ENCODE peak calls at places on chromosomes 16 and 17, in four cellular contexts. T is HepG2, N is K562, V is GM12878. L is an unnamed sample.

GRCh38 chr16:2838928-2839327 is 8.8 kb downstream of the ZG16B start:
- DNase-seq in T (peak; percentile 72), N (peak; percentile 75), V (no peak), L (peak; percentile 70)

GRCh38 chr16:50166511-50167500 is 13.7 kb downstream of the TENT4B start:
- DNase-seq in T (peak; percentile 50), N (no peak), V (no peak), L (peak; percentile 47)

GRCh38 chr16:28237754-28238357 is 26.1 kb upstream of the XPO6 start:
- DNase-seq in T (no peak), N (peak; percentile 42), V (no peak), L (no peak)

GRCh38 chr17:66571745-66572144 is 263.2 kb upstream of the CACNG5 start:
- DNase-seq in T (no peak), N (no peak), V (no peak), L (no peak)

GRCh38 chr17:50094243-50094752 is 853 bp upstream of the PDK2 start:
- DNase-seq in T (peak; percentile 81), N (peak; percentile 83), V (peak; percentile 41), L (peak; percentile 88)

GRCh38 chr17:4518901-4519300 is 20.2 kb downstream of the SPNS2 start:
- DNase-seq in T (no peak), N (no peak), V (no peak), L (no peak)

GRCh38 chr17:67707442-67707841 is 10.3 kb upstream of the NOL11 start:
- DNase-seq in T (no peak), N (no peak), V (no peak), L (no peak)

GRCh38 chr17:1906622-1907021 is 76.8 kb downstream of the RPA1 start:
- DNase-seq in T (no peak), N (no peak), V (no peak), L (no peak)

GRCh38 chr17:15463363-15463762 is 4.1 kb downstream of the CDRT4 start:
- DNase-seq in T (peak; percentile 13), N (no peak), V (no peak), L (peak; percentile 54)

GRCh38 chr17:50328360-50328759 is 17.6 kb upstream of the XYLT2 start:
- DNase-seq in T (no peak), N (no peak), V (no peak), L (no peak)

GRCh38 chr16:64654137-64654652 is 467.7 kb downstream of the CDH11 start:
- DNase-seq in T (no peak), N (no peak), V (no peak), L (no peak)

GRCh38 chr16:9941245-9941644 is 241.0 kb downstream of the GRIN2A start:
- DNase-seq in T (no peak), N (no peak), V (no peak), L (no peak)

GRCh38 chr16:66618588-66618987 is 14.1 kb downstream of the CMTM3 start:
- DNase-seq in T (no peak), N (no peak), V (no peak), L (peak; percentile 71)

GRCh38 chr17:2770129-2770528 is 20.7 kb upstream of the CCDC92B start:
- DNase-seq in T (no peak), N (no peak), V (no peak), L (no peak)

GRCh38 chr17:37766951-37767350 is 22.1 kb upstream of the HNF1B start:
- DNase-seq in T (no peak), N (no peak), V (no peak), L (no peak)

GRCh38 chr16:90043526-90043925 is 24.3 kb upstream of the DBNDD1 start:
- DNase-seq in T (no peak), N (no peak), V (no peak), L (no peak)

GRCh38 chr17:70011750-70012149 is 63.3 kb upstream of the KCNJ16 start:
- DNase-seq in T (no peak), N (no peak), V (no peak), L (no peak)

GRCh38 chr16:66858740-66859396 is 14.7 kb downstream of the CA7 start:
- DNase-seq in T (no peak), N (peak; percentile 6), V (no peak), L (peak; percentile 72)

GRCh38 chr16:22027633-22028032 is 19.7 kb downstream of the MOSMO start:
- DNase-seq in T (no peak), N (no peak), V (no peak), L (no peak)

GRCh38 chr16:21689107-21689506 is 25.3 kb downstream of the OTOA start:
- DNase-seq in T (no peak), N (no peak), V (no peak), L (no peak)

GRCh38 chr16:66309409-66309808 is 57.1 kb upstream of the CDH5 start:
- DNase-seq in T (no peak), N (no peak), V (no peak), L (no peak)

GRCh38 chr17:4498461-4499397 is at the start of gene SPNS2:
- DNase-seq in T (no peak), N (peak; percentile 94), V (no peak), L (peak; percentile 64)

GRCh38 chr17:50620848-50621247 is 13.8 kb upstream of the ABCC3 start:
- DNase-seq in T (no peak), N (peak; percentile 51), V (no peak), L (no peak)

GRCh38 chr17:20098314-20098713 is 89.2 kb downstream of the SPECC1 start:
- DNase-seq in T (no peak), N (no peak), V (no peak), L (no peak)

GRCh38 chr17:7997186-7997585 is 5.2 kb upstream of the GUCY2D start:
- DNase-seq in T (peak; percentile 25), N (no peak), V (no peak), L (peak; percentile 36)

GRCh38 chr17:36850794-36851193 is 86.5 kb upstream of the LHX1 start:
- DNase-seq in T (no peak), N (no peak), V (no peak), L (peak; percentile 67)

GRCh38 chr16:47643610-47644009 is 182.5 kb downstream of the PHKB start:
- DNase-seq in T (no peak), N (no peak), V (no peak), L (no peak)

GRCh38 chr17:66652840-66653507 is 181.9 kb upstream of the CACNG5 start:
- DNase-seq in T (no peak), N (no peak), V (no peak), L (peak; percentile 14)

GRCh38 chr16:53816211-53816610 is 112.3 kb downstream of the FTO start:
- DNase-seq in T (no peak), N (no peak), V (no peak), L (no peak)

GRCh38 chr17:69282002-69282401 is 44.9 kb downstream of the ABCA5 start:
- DNase-seq in T (no peak), N (no peak), V (no peak), L (no peak)

GRCh38 chr17:32265192-32265895 is at the start of gene RHBDL3:
- DNase-seq in T (no peak), N (peak; percentile 94), V (no peak), L (no peak)

GRCh38 chr17:32261937-32262510 is 3.6 kb upstream of the RHBDL3 start:
- DNase-seq in T (no peak), N (no peak), V (no peak), L (no peak)

GRCh38 chr17:32264823-32265191 is 825 bp upstream of the RHBDL3 start:
- DNase-seq in T (no peak), N (no peak), V (no peak), L (no peak)

GRCh38 chr17:32265896-32266388 is 310 bp downstream of the RHBDL3 start:
- DNase-seq in T (no peak), N (no peak), V (no peak), L (no peak)

GRCh38 chr17:32264140-32264799 is 1.4 kb upstream of the RHBDL3 start:
- DNase-seq in T (no peak), N (no peak), V (no peak), L (no peak)
- TF ChIP-seq EZH2 in T (no peak), N (no peak), V (no peak), L (no peak)

DNA sequence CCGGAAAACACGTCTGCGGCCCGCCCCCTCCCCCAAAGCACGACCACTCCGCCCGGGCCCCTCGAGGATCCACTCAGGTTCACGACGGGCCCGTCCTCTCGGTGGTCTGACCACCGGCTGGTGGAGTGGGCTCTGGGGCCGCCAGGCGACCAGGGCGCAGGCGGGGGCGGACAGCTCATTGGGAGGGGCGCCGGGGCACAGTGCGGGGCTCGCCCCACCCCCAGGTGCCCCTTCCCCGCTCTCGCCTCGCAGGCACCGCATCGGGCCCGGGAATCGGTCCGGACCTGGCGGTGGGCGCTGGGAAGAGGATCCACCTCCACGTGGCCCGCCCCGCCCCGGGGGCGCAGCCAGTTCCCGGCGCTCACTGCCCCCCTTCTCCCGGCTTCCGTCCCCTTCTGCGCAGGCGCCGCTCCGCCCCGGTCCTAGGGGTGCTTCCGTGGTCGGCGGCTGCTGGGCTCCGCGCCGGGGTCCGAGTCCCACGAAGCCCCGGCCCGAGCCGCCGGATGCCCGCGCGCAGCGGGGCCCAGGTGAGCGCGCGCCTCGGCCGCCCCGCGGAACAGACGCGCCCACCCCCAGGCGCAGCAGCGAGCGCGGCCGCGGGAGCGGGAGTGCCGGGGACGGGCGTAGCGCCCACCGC is at the start of gene MPG:
- DNase-seq in T (peak; percentile 60), N (peak; percentile 99), V (no peak), L (peak; percentile 69)
- TF ChIP-seq POLR2A in T (peak; percentile 47), N (peak; percentile 64), V (peak; percentile 79), L (peak; percentile 57)

DNA sequence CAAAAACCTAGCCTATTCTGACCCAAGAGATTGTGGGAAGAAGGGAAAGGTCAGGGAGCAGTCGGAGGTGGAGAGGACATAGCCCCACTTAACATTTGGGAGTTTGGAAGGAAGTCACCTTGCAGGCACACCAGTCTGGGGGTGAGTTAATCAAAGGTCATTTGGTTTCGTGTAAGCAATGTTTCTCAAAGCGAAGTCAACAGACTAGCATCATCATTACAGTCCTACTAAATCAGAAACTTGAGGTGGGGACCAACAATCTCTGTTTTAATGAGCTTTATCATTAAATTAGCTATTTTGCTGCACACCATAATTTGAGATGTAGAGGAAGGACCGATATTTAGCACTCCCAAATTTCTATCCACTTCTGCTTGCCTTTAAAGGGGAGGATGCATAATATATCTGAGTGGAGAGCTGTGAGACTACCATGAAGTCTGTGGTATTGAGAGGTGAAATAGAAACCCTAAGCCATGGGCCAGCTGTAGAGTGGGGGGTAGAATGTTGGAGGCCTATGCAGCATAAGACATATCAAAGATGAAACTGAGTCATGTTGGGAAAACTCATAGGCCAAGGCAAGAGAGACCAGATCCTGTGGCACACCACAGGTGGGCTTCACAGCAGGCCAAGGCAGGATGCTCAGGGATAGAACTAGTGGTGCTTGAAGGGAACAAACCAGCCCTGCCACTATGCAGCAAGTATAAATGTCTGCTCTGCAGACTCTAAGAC is 141.7 kb upstream of the ANKFN1 start:
- DNase-seq in T (no peak), N (no peak), V (no peak), L (no peak)
- TF ChIP-seq MYC in T (no peak), N (no peak), V (no peak), L (no peak)

DNA sequence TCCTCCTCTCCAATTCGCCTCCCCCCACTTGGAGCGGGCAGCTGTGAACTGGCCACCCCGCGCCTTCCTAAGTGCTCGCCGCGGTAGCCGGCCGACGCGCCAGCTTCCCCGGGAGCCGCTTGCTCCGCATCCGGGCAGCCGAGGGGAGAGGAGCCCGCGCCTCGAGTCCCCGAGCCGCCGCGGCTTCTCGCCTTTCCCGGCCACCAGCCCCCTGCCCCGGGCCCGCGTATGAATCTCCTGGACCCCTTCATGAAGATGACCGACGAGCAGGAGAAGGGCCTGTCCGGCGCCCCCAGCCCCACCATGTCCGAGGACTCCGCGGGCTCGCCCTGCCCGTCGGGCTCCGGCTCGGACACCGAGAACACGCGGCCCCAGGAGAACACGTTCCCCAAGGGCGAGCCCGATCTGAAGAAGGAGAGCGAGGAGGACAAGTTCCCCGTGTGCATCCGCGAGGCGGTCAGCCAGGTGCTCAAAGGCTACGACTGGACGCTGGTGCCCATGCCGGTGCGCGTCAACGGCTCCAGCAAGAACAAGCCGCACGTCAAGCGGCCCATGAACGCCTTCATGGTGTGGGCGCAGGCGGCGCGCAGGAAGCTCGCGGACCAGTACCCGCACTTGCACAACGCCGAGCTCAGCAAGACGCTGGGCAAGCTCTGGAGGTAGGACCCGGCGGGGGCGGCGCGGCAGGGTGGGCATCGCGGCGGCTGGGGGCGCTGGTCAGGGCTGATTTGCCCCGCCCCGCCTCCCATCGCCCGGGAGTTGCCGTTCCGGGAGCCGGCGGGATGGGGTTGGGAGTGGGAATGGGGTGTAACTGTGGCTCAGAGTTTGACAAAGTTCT is 563 bp downstream of the SOX9 start:
- DNase-seq in T (no peak), N (no peak), V (no peak), L (no peak)
- TF ChIP-seq EZH2 in T (no peak), N (no peak), V (no peak), L (peak; percentile 79)